ENCODE peak calls at places on chromosomes 11 and 22, in six cellular contexts. A is IMR-90, T is aorta, G is kidney, K is heart right ventricle, B is neural progenitor cell. C is an unnamed sample.
A peak's percentile ranks its signal among the peaks of the same experiment; 100 is the strongest.

GRCh38 chr11:70415176-70415575 is 16.8 kb downstream of the CTTN start:
- DNase-seq in A (peak; percentile 96), T (no peak), G (no peak), K (no peak), B (no peak), C (no peak)

GRCh38 chr22:29524440-29525191 is 28.9 kb downstream of the THOC5 start:
- DNase-seq in A (peak; percentile 13), T (no peak), G (no peak), K (peak; percentile 10), B (peak; percentile 59), C (no peak)

GRCh38 chr22:42364641-42365336 is 67.4 kb downstream of the NFAM1 start:
- DNase-seq in A (peak; percentile 29), T (no peak), G (no peak), K (peak; percentile 40), B (no peak), C (no peak)

GRCh38 chr11:12112150-12112520 is 1.7 kb downstream of the MICAL2 start:
- DNase-seq in A (no peak), T (no peak), G (no peak), K (no peak), B (no peak), C (no peak)

GRCh38 chr11:132187391-132187790 is 817.0 kb downstream of the NTM start:
- DNase-seq in A (no peak), T (no peak), G (no peak), K (no peak), B (no peak), C (no peak)

GRCh38 chr11:69983897-69984438 is 94.1 kb upstream of the ANO1 start:
- DNase-seq in A (peak; percentile 37), T (no peak), G (peak; percentile 12), K (no peak), B (no peak), C (no peak)

GRCh38 chr11:122791411-122791810 is 46.9 kb upstream of the CRTAM start:
- DNase-seq in A (peak; percentile 47), T (no peak), G (no peak), K (no peak), B (no peak), C (no peak)

GRCh38 chr11:58503361-58503856 is 4.5 kb downstream of the OR5B21 start:
- DNase-seq in A (peak; percentile 61), T (no peak), G (no peak), K (no peak), B (no peak), C (no peak)

GRCh38 chr11:103807806-103808205 is 228.6 kb upstream of the DDI1 start:
- DNase-seq in A (peak; percentile 52), T (no peak), G (no peak), K (no peak), B (no peak), C (no peak)

GRCh38 chr11:63840356-63841060 is 1.6 kb downstream of the MARK2 start:
- DNase-seq in A (no peak), T (peak; percentile 30), G (no peak), K (no peak), B (no peak), C (no peak)
- H3K27ac ChIP-seq in A (peak overlapping the region; percentile 14), T (peak overlapping the region; percentile 10), G (peak overlapping the region; percentile 56), K (peak overlapping the region; percentile 89), B (no peak overlapping the region), C (peak overlapping the region; percentile 94)

DNA sequence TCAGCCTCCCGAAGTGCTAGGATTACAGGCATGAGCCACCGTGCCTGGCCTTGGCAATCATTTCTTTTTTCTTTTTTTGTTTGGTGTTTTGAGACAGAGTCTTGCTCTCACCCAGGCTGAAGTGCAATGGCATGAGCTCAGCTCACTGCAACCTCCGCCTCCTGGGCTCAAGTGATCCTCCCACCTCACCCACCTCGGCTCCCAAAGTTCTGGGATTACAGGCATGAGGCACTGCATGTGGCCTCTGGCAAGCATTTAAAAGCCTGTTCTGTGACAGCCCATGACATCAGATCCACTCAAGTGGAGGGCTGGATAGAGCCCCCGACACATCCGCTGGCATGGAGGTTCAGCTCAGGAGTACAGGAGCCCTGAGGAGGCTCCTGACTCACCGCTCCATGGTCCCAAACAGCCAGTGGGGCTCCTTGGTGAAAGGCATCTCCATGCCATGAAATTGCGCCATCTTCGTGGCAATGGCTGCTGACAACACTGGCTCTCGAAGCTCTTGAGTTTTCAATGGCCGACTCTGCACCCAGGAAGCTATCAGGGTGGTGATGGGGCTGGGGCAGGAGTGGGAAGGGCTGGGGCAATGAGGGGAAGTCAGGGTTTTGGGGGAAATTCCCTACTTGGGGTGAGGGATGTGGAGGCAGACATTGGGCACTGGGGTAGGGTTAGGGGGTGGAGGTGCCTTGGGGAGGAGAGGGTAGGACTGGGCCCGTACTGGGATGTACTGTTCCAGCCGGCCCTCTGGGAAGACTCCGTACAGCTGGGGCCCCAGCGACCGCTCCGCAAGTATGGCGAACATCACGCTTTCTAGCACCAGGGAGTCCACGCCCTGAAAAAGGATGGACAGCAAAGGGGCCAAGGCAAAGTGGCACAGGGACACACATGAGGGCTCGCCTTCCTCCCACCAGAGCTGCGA is 1.4 kb downstream of the CHKB start:
- DNase-seq in A (no peak), T (peak; percentile 71), G (no peak), K (no peak), B (no peak), C (no peak)
- H3K4me3 ChIP-seq in A (peak overlapping the region; percentile 80), T (no peak overlapping the region), G (peak overlapping the region; percentile 83), K (peak overlapping the region; percentile 80), B (peak overlapping the region; percentile 72), C (peak overlapping the region; percentile 77)

GRCh38 chr11:116601734-116602636 is 170.8 kb downstream of the BUD13 start:
- DNase-seq in A (peak; percentile 3), T (peak; percentile 42), G (no peak), K (no peak), B (no peak), C (no peak)

GRCh38 chr11:116603783-116604323 is 168.9 kb downstream of the BUD13 start:
- DNase-seq in A (no peak), T (peak; percentile 50), G (no peak), K (no peak), B (no peak), C (no peak)

GRCh38 chr11:116605543-116605942 is 167.2 kb downstream of the BUD13 start:
- DNase-seq in A (peak; percentile 11), T (no peak), G (no peak), K (no peak), B (peak; percentile 92), C (no peak)

GRCh38 chr11:116600930-116601329 is 171.9 kb downstream of the BUD13 start:
- DNase-seq in A (no peak), T (peak; percentile 21), G (no peak), K (no peak), B (no peak), C (no peak)

GRCh38 chr11:116602637-116602942 is 170.2 kb downstream of the BUD13 start:
- DNase-seq in A (no peak), T (no peak), G (no peak), K (no peak), B (no peak), C (no peak)
- H3K27ac ChIP-seq in A (no peak overlapping the region), T (no peak overlapping the region), G (no peak overlapping the region), K (no peak overlapping the region), B (no peak overlapping the region), C (no peak overlapping the region)

GRCh38 chr22:48568736-48569330 is 1258.8 kb downstream of the BRD1 start:
- DNase-seq in A (no peak), T (no peak), G (peak; percentile 43), K (no peak), B (no peak), C (no peak)

GRCh38 chr22:48564995-48565394 is 1262.7 kb downstream of the BRD1 start:
- DNase-seq in A (no peak), T (no peak), G (peak; percentile 66), K (no peak), B (no peak), C (no peak)

GRCh38 chr22:48565901-48566501 is 1261.7 kb downstream of the BRD1 start:
- DNase-seq in A (no peak), T (no peak), G (no peak), K (no peak), B (no peak), C (no peak)

GRCh38 chr22:48567213-48567975 is 1260.3 kb downstream of the BRD1 start:
- DNase-seq in A (no peak), T (no peak), G (peak; percentile 67), K (no peak), B (no peak), C (no peak)

DNA sequence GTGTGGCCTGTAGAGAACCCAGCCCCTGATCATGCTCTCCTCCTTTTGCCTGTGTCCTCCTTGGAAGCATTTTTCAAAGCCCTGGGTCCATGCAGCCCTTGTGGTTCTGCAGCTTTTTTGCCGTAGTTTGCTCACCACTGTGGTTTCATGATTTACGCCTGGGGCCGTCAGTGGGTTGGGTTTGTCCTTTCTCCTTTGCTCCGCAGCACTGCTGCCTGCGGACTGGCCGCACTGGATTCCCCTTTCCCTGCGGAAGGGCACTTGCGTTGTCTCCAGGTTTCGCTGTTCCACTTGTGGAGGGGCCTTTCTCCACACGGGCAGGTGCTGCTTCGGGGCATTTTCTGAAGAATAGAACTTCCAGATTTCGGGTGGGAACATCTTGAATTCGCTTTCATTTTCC is 1260.9 kb downstream of the BRD1 start:
- DNase-seq in A (no peak), T (no peak), G (peak; percentile 50), K (no peak), B (no peak), C (no peak)
- H3K4me3 ChIP-seq in A (no peak overlapping the region), T (no peak overlapping the region), G (peak overlapping the region; percentile 37), K (no peak overlapping the region), B (no peak overlapping the region), C (no peak overlapping the region)

DNA sequence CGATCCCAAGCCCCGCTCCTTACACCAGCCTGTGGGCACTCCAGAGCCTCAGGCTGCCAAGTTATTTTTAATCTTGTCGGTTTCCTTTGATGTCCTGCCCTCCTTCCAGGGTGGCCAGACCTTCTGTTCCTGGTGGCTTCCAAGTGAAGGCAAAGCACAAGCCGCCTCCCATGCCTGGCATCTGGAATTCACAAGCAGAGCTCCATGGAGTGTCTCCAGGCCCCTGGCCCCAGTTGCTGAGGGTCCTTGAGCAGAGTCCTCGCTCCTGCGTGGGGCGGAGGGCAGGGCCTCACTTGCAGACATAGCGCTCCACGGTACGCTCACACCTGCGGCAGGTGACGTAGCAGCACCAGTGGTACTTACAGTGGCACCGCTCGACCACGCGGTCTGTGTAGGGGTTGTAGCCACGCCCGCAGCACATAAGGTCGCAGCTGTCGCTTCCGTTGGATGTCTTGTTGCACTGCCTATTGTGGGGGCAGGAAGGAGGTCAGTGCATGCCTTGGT is 19.5 kb downstream of the WNT11 start:
- DNase-seq in A (no peak), T (no peak), G (no peak), K (no peak), B (no peak), C (no peak)
- H3K27ac ChIP-seq in A (no peak overlapping the region), T (no peak overlapping the region), G (no peak overlapping the region), K (no peak overlapping the region), B (no peak overlapping the region), C (no peak overlapping the region)